ENCODE peak calls at places on chromosomes 2 and 18, in four cellular contexts. B, I, U and D are unnamed samples.

GRCh38 chr2:28661589-28662001 is 90.0 kb upstream of the PPP1CB start:
- DNase-seq in U (peak; percentile 70), B (no peak), I (peak; percentile 63), D (peak; percentile 76)

GRCh38 chr18:77099501-77100370 is 32.8 kb downstream of the MBP start:
- DNase-seq in I (no peak), B (no peak), U (no peak), D (peak; percentile 41)

GRCh38 chr18:48979944-48980890 is 29.5 kb upstream of the SMAD7 start:
- DNase-seq in U (no peak), B (no peak), I (no peak), D (no peak)

GRCh38 chr18:53441761-53442414 is 782.6 kb downstream of the MBD2 start:
- DNase-seq in I (no peak), B (no peak), U (no peak), D (no peak)

GRCh38 chr2:31704561-31705212 is 123.9 kb upstream of the SRD5A2 start:
- DNase-seq in U (no peak), I (no peak), B (no peak), D (no peak)

GRCh38 chr2:211833582-211834279 is 704.9 kb downstream of the ERBB4 start:
- DNase-seq in B (no peak), I (no peak), U (no peak), D (no peak)

GRCh38 chr2:25546852-25547251 is 126.5 kb downstream of the DTNB start:
- DNase-seq in U (no peak), B (no peak), I (no peak), D (no peak)

GRCh38 chr2:1556776-1557466 is 143.7 kb downstream of the TPO start:
- DNase-seq in B (no peak), U (peak; percentile 91), I (peak; percentile 69), D (no peak)

GRCh38 chr18:44309185-44309584 is 371.5 kb upstream of the SETBP1 start:
- DNase-seq in B (no peak), U (no peak), I (no peak), D (no peak)

GRCh38 chr2:190947711-190948251 is 66.2 kb downstream of the STAT1 start:
- DNase-seq in U (peak; percentile 57), B (no peak), I (peak; percentile 29), D (no peak)

GRCh38 chr18:63936156-63936931 is 12.8 kb upstream of the HMSD start:
- DNase-seq in B (peak; percentile 9), U (peak; percentile 72), I (peak; percentile 87), D (peak; percentile 95)

GRCh38 chr2:149463328-149464002 is 124.1 kb downstream of the MMADHC start:
- DNase-seq in I (no peak), U (no peak), B (no peak), D (no peak)

GRCh38 chr2:99821572-99822369 is 320.6 kb downstream of the AFF3 start:
- DNase-seq in B (no peak), I (peak; percentile 43), U (peak; percentile 56), D (no peak)

GRCh38 chr2:33388996-33389395 is 87.5 kb upstream of the RASGRP3 start:
- DNase-seq in I (no peak), U (no peak), B (no peak), D (peak; percentile 54)

GRCh38 chr18:67730884-67731283 is 214.4 kb upstream of the DSEL start:
- DNase-seq in U (peak; percentile 80), I (peak; percentile 38), B (no peak), D (no peak)

GRCh38 chr2:75608684-75609333 is 37.8 kb upstream of the MRPL19 start:
- DNase-seq in B (peak; percentile 40), U (peak; percentile 25), I (peak; percentile 63), D (peak; percentile 93)

GRCh38 chr2:28949617-28950305 is 31.3 kb upstream of the TOGARAM2 start:
- DNase-seq in B (no peak), I (no peak), U (no peak), D (no peak)

GRCh38 chr2:226066873-226067272 is 667.4 kb downstream of the NYAP2 start:
- DNase-seq in B (no peak), I (no peak), U (no peak), D (no peak)

GRCh38 chr2:161166538-161167409 is 6.5 kb downstream of the TANK start:
- DNase-seq in B (peak; percentile 27), U (no peak), I (no peak), D (no peak)

GRCh38 chr2:42711896-42712295 is 52.0 kb downstream of the OXER1 start:
- DNase-seq in B (no peak), U (no peak), I (no peak), D (no peak)

GRCh38 chr18:64806232-64806631 is 657.3 kb upstream of the LINC00305 start:
- DNase-seq in I (no peak), U (no peak), B (no peak), D (no peak)

GRCh38 chr2:28956415-28956826 is 24.7 kb upstream of the TOGARAM2 start:
- DNase-seq in U (no peak), B (peak; percentile 40), I (peak; percentile 45), D (no peak)

GRCh38 chr18:53375641-53376040 is 848.8 kb downstream of the MBD2 start:
- DNase-seq in U (no peak), B (no peak), I (no peak), D (peak; percentile 86)

GRCh38 chr2:56185582-56186046 is 1.8 kb downstream of the CCDC85A start:
- DNase-seq in U (peak; percentile 63), B (no peak), I (peak; percentile 65), D (peak; percentile 32)

GRCh38 chr18:80095414-80095813 is 13.6 kb upstream of the ADNP2 start:
- DNase-seq in I (no peak), U (no peak), B (no peak), D (no peak)

GRCh38 chr18:49564435-49564834 is 2.6 kb downstream of the LIPG start:
- DNase-seq in U (no peak), I (no peak), B (no peak), D (no peak)

GRCh38 chr2:20434588-20435294 is 12.1 kb upstream of the RHOB start:
- DNase-seq in B (no peak), I (no peak), U (no peak), D (no peak)

GRCh38 chr18:40867452-40867851 is 1087.6 kb upstream of the PIK3C3 start:
- DNase-seq in I (peak; percentile 32), B (no peak), U (peak; percentile 65), D (no peak)

GRCh38 chr2:176768185-176768584 is 444.4 kb upstream of the HNRNPA3 start:
- DNase-seq in I (no peak), U (no peak), B (no peak), D (no peak)

GRCh38 chr2:201130524-201131186 is 14.7 kb downstream of the CFLAR start:
- DNase-seq in B (no peak), U (peak; percentile 81), I (peak; percentile 52), D (no peak)

GRCh38 chr2:80001704-80002103 is 302.8 kb downstream of the LRRTM1 start:
- DNase-seq in B (no peak), U (peak; percentile 69), I (peak; percentile 45), D (no peak)